ENCODE peak calls at places on chromosomes 5 and 9, in ten cellular contexts. I is OCI-LY7; L is IMR-90; M is fibroblast of mammary gland; O is astrocyte of the spinal cord; S is HCT116; N is dorsolateral prefrontal cortex; Y is WERI-Rb-1; F is colonic mucosa; B is CD8-positive, alpha-beta T cell. J is an unnamed sample.

GRCh38 chr5:143201589-143201988 is 201.9 kb downstream of the NR3C1 start:
- DNase-seq in I (no peak), L (peak), M (peak), O (no peak), S (no peak), N (no peak), Y (no peak), F (no peak), B (no peak), J (no peak)

GRCh38 chr5:74954919-74955318 is 88.7 kb upstream of the FAM169A start:
- DNase-seq in I (no peak), L (peak), M (peak), O (peak), S (no peak), N (no peak), Y (no peak), F (no peak), B (no peak), J (no peak)

GRCh38 chr9:128908372-128908771 is 12.4 kb upstream of the PHYHD1 start:
- DNase-seq in I (no peak), L (no peak), M (no peak), O (no peak), S (no peak), N (no peak), Y (no peak), F (no peak), B (no peak), J (no peak)

GRCh38 chr5:68423154-68423811 is 207.7 kb downstream of the PIK3R1 start:
- DNase-seq in I (no peak), L (no peak), M (no peak), O (no peak), S (no peak), N (no peak), Y (no peak), F (peak), B (no peak), J (no peak)

GRCh38 chr9:133619791-133620190 is 10.6 kb upstream of the FAM163B start:
- DNase-seq in I (peak), L (no peak), M (no peak), O (no peak), S (no peak), N (no peak), Y (no peak), F (no peak), B (peak), J (peak)

GRCh38 chr5:128903550-128903949 is 61.7 kb upstream of the SLC27A6 start:
- DNase-seq in I (no peak), L (no peak), M (no peak), O (no peak), S (no peak), N (no peak), Y (no peak), F (no peak), B (no peak), J (no peak)

GRCh38 chr5:71789746-71790145 is 70.7 kb downstream of the CARTPT start:
- DNase-seq in I (no peak), L (no peak), M (no peak), O (no peak), S (no peak), N (no peak), Y (no peak), F (no peak), B (no peak), J (no peak)

GRCh38 chr5:128927644-128928043 is 37.6 kb upstream of the SLC27A6 start:
- DNase-seq in I (no peak), L (no peak), M (peak), O (no peak), S (no peak), N (no peak), Y (no peak), F (no peak), B (no peak), J (no peak)

GRCh38 chr9:91812191-91812590 is 137.8 kb downstream of the ROR2 start:
- DNase-seq in I (no peak), L (no peak), M (no peak), O (no peak), S (no peak), N (no peak), Y (peak), F (no peak), B (no peak), J (no peak)

GRCh38 chr9:38178282-38178681 is 109.3 kb upstream of the SHB start:
- DNase-seq in I (no peak), L (no peak), M (no peak), O (no peak), S (peak), N (no peak), Y (no peak), F (no peak), B (no peak), J (peak)

GRCh38 chr5:10505517-10506095 is 58.3 kb upstream of the ANKRD33B start:
- DNase-seq in I (peak), L (no peak), M (no peak), O (no peak), S (no peak), N (no peak), Y (no peak), F (no peak), B (no peak), J (no peak)

GRCh38 chr9:24044576-24044975 is 218.5 kb upstream of the ELAVL2 start:
- DNase-seq in I (no peak), L (no peak), M (no peak), O (no peak), S (no peak), N (no peak), Y (no peak), F (no peak), B (no peak), J (no peak)

GRCh38 chr5:76029739-76030138 is 53.4 kb upstream of the SV2C start:
- DNase-seq in I (no peak), L (no peak), M (no peak), O (no peak), S (no peak), N (no peak), Y (no peak), F (no peak), B (no peak), J (no peak)

GRCh38 chr5:14305045-14305444 is 161.9 kb downstream of the TRIO start:
- DNase-seq in I (no peak), L (peak), M (peak), O (peak), S (no peak), N (no peak), Y (no peak), F (no peak), B (no peak), J (no peak)

GRCh38 chr9:106829666-106830408 is 33.1 kb upstream of the ZNF462 start:
- DNase-seq in I (no peak), L (no peak), M (no peak), O (no peak), S (no peak), N (no peak), Y (no peak), F (no peak), B (no peak), J (no peak)

GRCh38 chr5:130402906-130403305 is 498.6 kb downstream of the CHSY3 start:
- DNase-seq in I (no peak), L (no peak), M (no peak), O (no peak), S (no peak), N (no peak), Y (no peak), F (no peak), B (no peak), J (no peak)

GRCh38 chr9:34964458-34964857 is 6.4 kb downstream of the PHF24 start:
- DNase-seq in I (no peak), L (no peak), M (no peak), O (no peak), S (no peak), N (no peak), Y (no peak), F (no peak), B (no peak), J (no peak)

GRCh38 chr9:131817073-131817472 is 77.2 kb upstream of the RAPGEF1 start:
- DNase-seq in I (no peak), L (no peak), M (no peak), O (no peak), S (no peak), N (no peak), Y (no peak), F (no peak), B (no peak), J (no peak)

GRCh38 chr9:82513242-82513750 is 524.7 kb downstream of the SPATA31D1 start:
- DNase-seq in I (no peak), L (peak), M (peak), O (peak), S (no peak), N (no peak), Y (no peak), F (no peak), B (no peak), J (no peak)

GRCh38 chr9:131049829-131050715 is 41.1 kb downstream of the LAMC3 start:
- DNase-seq in I (no peak), L (no peak), M (no peak), O (no peak), S (no peak), N (no peak), Y (no peak), F (no peak), B (no peak), J (no peak)

GRCh38 chr5:93221-93980 is 1.4 kb downstream of the PLEKHG4B start:
- DNase-seq in I (no peak), L (no peak), M (no peak), O (no peak), S (no peak), N (no peak), Y (no peak), F (no peak), B (no peak), J (no peak)
- H3K4me3 ChIP-seq in I (no peak), L (no peak), M (no peak), O (no peak), S (no peak), N (no peak), Y (no peak), F (no peak), B (no peak), J (no peak)

DNA sequence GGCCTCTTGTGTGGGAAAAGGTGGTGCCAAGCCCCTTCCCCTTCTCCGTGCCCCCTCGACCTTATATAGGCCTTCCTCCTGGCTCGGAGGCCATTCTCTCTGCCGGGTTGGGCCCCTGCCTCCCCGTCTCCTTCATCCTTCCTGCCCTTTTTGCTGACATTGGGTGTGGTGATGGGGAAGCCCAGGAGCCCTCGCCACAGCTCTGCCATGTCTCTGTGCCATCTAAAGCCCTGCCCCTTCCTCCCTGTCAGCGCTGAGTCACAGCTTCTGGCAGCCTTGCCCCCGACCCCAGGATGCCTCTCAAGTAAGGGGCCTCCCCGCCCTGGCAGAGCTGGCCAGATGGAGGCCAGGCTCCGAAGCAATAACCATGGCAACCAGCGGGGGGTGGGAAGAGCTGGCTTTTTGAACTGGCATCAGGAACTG is 30.4 kb downstream of the JADE2 start:
- DNase-seq in I (peak), L (peak), M (peak), O (peak), S (peak), N (peak), Y (peak), F (no peak), B (peak), J (no peak)
- TF ChIP-seq CTCF in I (peak), L (peak), M (no peak), O (no peak), S (no peak), N (no peak), Y (no peak), F (no peak), B (no peak), J (no peak)

DNA sequence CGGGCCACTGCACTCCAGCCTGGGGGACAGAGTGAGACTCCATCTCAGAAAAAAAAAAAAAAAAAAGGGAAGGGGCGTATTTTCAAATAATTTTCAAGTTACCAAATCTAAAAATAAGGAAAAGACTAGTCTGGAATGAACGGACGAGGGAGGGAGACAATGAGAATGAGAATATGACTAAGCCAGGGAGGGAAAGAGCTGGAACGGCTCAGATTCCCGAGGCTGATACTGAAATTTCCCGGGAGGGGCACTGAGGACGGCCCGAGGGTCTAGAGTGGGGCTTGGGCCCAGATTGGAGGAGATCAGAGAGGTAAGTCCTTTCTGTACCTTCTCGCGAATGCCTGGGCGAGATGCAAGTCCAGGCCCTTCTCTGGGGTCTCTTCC is 3.4 kb upstream of the CCIN start:
- DNase-seq in I (no peak), L (peak), M (peak), O (peak), S (no peak), N (no peak), Y (no peak), F (no peak), B (no peak), J (no peak)
- H3K4me3 ChIP-seq in I (peak), L (peak), M (peak), O (no peak), S (no peak), N (peak), Y (no peak), F (peak), B (no peak), J (no peak)

DNA sequence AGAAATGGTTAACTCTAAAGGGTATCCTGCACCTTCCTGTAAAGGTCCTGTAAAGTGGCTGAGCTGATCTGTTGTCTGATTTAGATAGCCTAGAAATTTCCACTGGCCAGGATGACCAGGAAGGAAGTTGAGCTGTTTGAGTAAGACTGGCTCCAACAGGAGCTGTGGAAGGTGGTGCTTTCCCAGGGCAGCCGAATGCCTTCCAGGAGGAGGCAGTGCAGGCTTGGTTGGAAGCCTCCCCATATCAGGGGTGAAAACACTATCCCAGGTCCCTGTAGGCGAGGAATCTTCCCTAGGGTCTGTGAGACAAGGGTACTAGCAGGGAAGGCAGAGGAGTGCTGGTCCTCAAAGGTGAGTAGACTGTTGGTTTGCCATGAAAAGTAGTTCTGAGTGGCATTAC is 98.4 kb downstream of the LIX1 start:
- DNase-seq in I (no peak), L (peak), M (peak), O (no peak), S (peak), N (no peak), Y (peak), F (peak), B (no peak), J (peak)
- TF ChIP-seq CTCF in I (peak), L (peak), M (peak), O (peak), S (peak), N (no peak), Y (peak), F (peak), B (no peak), J (peak)

GRCh38 chr9:8826281-8826680 is 1026.7 kb upstream of the DMAC1 start:
- DNase-seq in I (no peak), L (no peak), M (peak), O (no peak), S (no peak), N (no peak), Y (no peak), F (no peak), B (no peak), J (no peak)

GRCh38 chr9:8825600-8826147 is 1026.1 kb upstream of the DMAC1 start:
- DNase-seq in I (no peak), L (no peak), M (no peak), O (no peak), S (no peak), N (no peak), Y (no peak), F (no peak), B (no peak), J (no peak)

GRCh38 chr9:8822667-8823025 is 1023.1 kb upstream of the DMAC1 start:
- DNase-seq in I (no peak), L (no peak), M (no peak), O (no peak), S (no peak), N (no peak), Y (no peak), F (no peak), B (no peak), J (no peak)

GRCh38 chr9:8821910-8822666 is 1022.5 kb upstream of the DMAC1 start:
- DNase-seq in I (no peak), L (no peak), M (no peak), O (peak), S (no peak), N (no peak), Y (no peak), F (no peak), B (no peak), J (no peak)

GRCh38 chr9:8823131-8823895 is 1023.7 kb upstream of the DMAC1 start:
- DNase-seq in I (no peak), L (no peak), M (no peak), O (peak), S (no peak), N (no peak), Y (no peak), F (no peak), B (no peak), J (no peak)
- H3K4me3 ChIP-seq in I (no peak), L (no peak), M (no peak), O (no peak), S (no peak), N (no peak), Y (no peak), F (no peak), B (no peak), J (no peak)

J was measured in LNCaP clone FGC.